ENCODE peak calls at places on chromosomes 6 and 20, in eight cellular contexts. U is activated T-helper 9 cell treated with anti-CD3 and anti-CD28 coated beads, Interleukin-2, amount 50 U/mL, for 16 hours; F is activated CD8-positive, alpha-beta memory T cell treated with anti-CD3 and anti-CD28 coated beads for 4 hours; N is NCI-H1417 treated with DMSO at 0.1 percent for 48 hours; D is neural crest cell; V is NCI-H524 treated with DMSO at 0.1 percent for 48 hours; G is stimulated activated naive CD8-positive, alpha-beta T cell treated with anti-CD3 and anti-CD28 coated beads, Interleukin-15, Interleukin-2, amounts not matched to agents 100 U/mL and 50 U/mL, for 24 hours; Q is T-helper 9 cell. J is an unnamed sample.

GRCh38 chr6:82507112-82507511 is 143.5 kb downstream of the TPBG start:
- DNase-seq in G (no peak), U (no peak), V (no peak), D (no peak), F (no peak), N (no peak), Q (no peak), J (no peak)

GRCh38 chr6:38836585-38836984 is 121.5 kb downstream of the DNAH8 start:
- DNase-seq in V (no peak), F (no peak), N (no peak), Q (no peak), D (no peak), U (no peak), G (no peak), J (no peak)

GRCh38 chr6:155245193-155245592 is 18.6 kb upstream of the CLDN20 start:
- DNase-seq in V (no peak), F (no peak), Q (no peak), N (no peak), D (no peak), U (no peak), G (no peak), J (no peak)

GRCh38 chr6:27582928-27583725 is 110.2 kb upstream of the ZNF184 start:
- DNase-seq in V (no peak), N (no peak), G (peak), F (no peak), D (peak), Q (no peak), U (no peak), J (peak)

GRCh38 chr6:29631860-29632731 is 887 bp downstream of the GABBR1 start:
- DNase-seq in D (peak), V (no peak), N (peak), G (peak), U (peak), F (peak), Q (peak), J (peak)

GRCh38 chr6:3001146-3001772 is 1.6 kb downstream of the NQO2 start:
- DNase-seq in D (no peak), U (no peak), V (no peak), F (no peak), N (no peak), Q (no peak), G (no peak), J (no peak)

GRCh38 chr20:45835230-45836224 is 1.9 kb downstream of the SNX21 start:
- DNase-seq in V (no peak), G (no peak), D (no peak), U (no peak), N (no peak), Q (no peak), F (no peak), J (peak)

GRCh38 chr20:32019156-32019510 is 8.9 kb downstream of the CCM2L start:
- DNase-seq in N (no peak), U (no peak), V (no peak), G (peak), D (peak), F (no peak), Q (no peak), J (peak)

GRCh38 chr6:147285087-147285855 is 81.1 kb downstream of the STXBP5 start:
- DNase-seq in N (peak), V (no peak), Q (no peak), D (no peak), G (no peak), F (no peak), U (no peak), J (peak)

GRCh38 chr6:111076024-111076680 is 11.2 kb upstream of the SLC16A10 start:
- DNase-seq in Q (no peak), V (no peak), F (no peak), D (no peak), G (no peak), U (no peak), N (no peak), J (no peak)

GRCh38 chr6:3943373-3943772 is 94.2 kb downstream of the FAM50B start:
- DNase-seq in V (no peak), F (no peak), D (no peak), Q (no peak), G (no peak), N (no peak), U (no peak), J (no peak)

GRCh38 chr6:52183131-52183530 is 3.0 kb upstream of the IL17A start:
- DNase-seq in D (no peak), N (no peak), V (no peak), U (no peak), G (no peak), F (no peak), Q (no peak), J (no peak)

GRCh38 chr6:33993653-33994052 is 152.2 kb downstream of the GRM4 start:
- DNase-seq in Q (no peak), V (no peak), N (no peak), D (no peak), F (no peak), G (no peak), U (no peak), J (no peak)

GRCh38 chr6:85126448-85127178 is 323.3 kb upstream of the NT5E start:
- DNase-seq in D (peak), N (no peak), U (no peak), G (peak), V (no peak), F (no peak), Q (no peak), J (peak)

GRCh38 chr20:10920396-10920795 is 246.6 kb upstream of the JAG1 start:
- DNase-seq in V (no peak), G (no peak), U (no peak), D (no peak), F (no peak), N (no peak), Q (no peak), J (no peak)

GRCh38 chr20:41869261-41869660 is 251.1 kb upstream of the CHD6 start:
- DNase-seq in N (no peak), F (no peak), V (no peak), G (no peak), Q (no peak), D (no peak), U (no peak), J (no peak)

GRCh38 chr6:138682722-138683521 is 90.6 kb upstream of the CCDC28A start:
- DNase-seq in N (no peak), D (no peak), G (no peak), U (no peak), V (peak), F (no peak), Q (no peak), J (peak)

GRCh38 chr6:122653094-122653493 is 42.9 kb downstream of the PKIB start:
- DNase-seq in G (no peak), V (no peak), N (no peak), F (no peak), D (no peak), U (no peak), Q (no peak), J (no peak)

GRCh38 chr20:8292793-8293192 is 160.7 kb downstream of the PLCB1 start:
- DNase-seq in U (no peak), G (no peak), V (no peak), N (no peak), D (no peak), F (no peak), Q (no peak), J (no peak)

GRCh38 chr6:2504495-2505064 is 246.1 kb downstream of the MYLK4 start:
- DNase-seq in V (no peak), G (no peak), Q (no peak), U (no peak), F (no peak), D (no peak), N (no peak), J (no peak)

GRCh38 chr6:47134476-47135189 is 92.5 kb upstream of the ADGRF1 start:
- DNase-seq in D (no peak), N (peak), F (no peak), V (no peak), U (no peak), Q (no peak), G (no peak), J (peak)

J was measured in K562.